ENCODE peak calls at places on chromosome 17, in four cellular contexts. One of them, this sample, is unnamed.

GRCh38 chr17:15392326-15392739 is 50.9 kb upstream of the TEKT3 start:
- DNase-seq in HFF-Myc: peak
- DNase-seq in CD8-positive, alpha-beta T cell: no peak
- DNase-seq in RPMI7951: peak
- DNase-seq in this sample: peak

GRCh38 chr17:19718613-19719364 is 2.4 kb upstream of the SLC47A2 start:
- DNase-seq in CD8-positive, alpha-beta T cell: no peak
- DNase-seq in RPMI7951: no peak
- DNase-seq in HFF-Myc: no peak
- DNase-seq in this sample: peak

GRCh38 chr17:78993981-78994671 is 14.4 kb upstream of the LGALS3BP start:
- DNase-seq in HFF-Myc: no peak
- DNase-seq in RPMI7951: no peak
- DNase-seq in CD8-positive, alpha-beta T cell: no peak
- DNase-seq in this sample: no peak

GRCh38 chr17:4944163-4944553 is 4.1 kb downstream of the RNF167 start:
- DNase-seq in RPMI7951: no peak
- DNase-seq in CD8-positive, alpha-beta T cell: peak
- DNase-seq in HFF-Myc: no peak
- DNase-seq in this sample: no peak

GRCh38 chr17:1001640-1002411 is 4.9 kb downstream of the TIMM22 start:
- DNase-seq in RPMI7951: peak
- DNase-seq in CD8-positive, alpha-beta T cell: no peak
- DNase-seq in HFF-Myc: no peak
- DNase-seq in this sample: peak

GRCh38 chr17:67549787-67550186 is 167.9 kb upstream of the NOL11 start:
- DNase-seq in HFF-Myc: no peak
- DNase-seq in CD8-positive, alpha-beta T cell: no peak
- DNase-seq in RPMI7951: no peak
- DNase-seq in this sample: no peak

GRCh38 chr17:82050761-82051641 is 610 bp downstream of the RFNG start:
- DNase-seq in RPMI7951: no peak
- DNase-seq in CD8-positive, alpha-beta T cell: peak
- DNase-seq in HFF-Myc: no peak
- DNase-seq in this sample: no peak

GRCh38 chr17:50807014-50807413 is 28.4 kb upstream of the WFIKKN2 start:
- DNase-seq in RPMI7951: no peak
- DNase-seq in CD8-positive, alpha-beta T cell: no peak
- DNase-seq in HFF-Myc: no peak
- DNase-seq in this sample: no peak

GRCh38 chr17:54848368-54848987 is 52.2 kb upstream of the TOM1L1 start:
- DNase-seq in HFF-Myc: no peak
- DNase-seq in RPMI7951: no peak
- DNase-seq in CD8-positive, alpha-beta T cell: no peak
- DNase-seq in this sample: no peak

GRCh38 chr17:81925860-81926450 is 1.6 kb downstream of the MAFG start:
- DNase-seq in CD8-positive, alpha-beta T cell: no peak
- DNase-seq in RPMI7951: no peak
- DNase-seq in HFF-Myc: no peak
- DNase-seq in this sample: no peak

GRCh38 chr17:59669411-59669810 is 37.8 kb downstream of the PTRH2 start:
- DNase-seq in RPMI7951: no peak
- DNase-seq in CD8-positive, alpha-beta T cell: no peak
- DNase-seq in HFF-Myc: no peak
- DNase-seq in this sample: peak

GRCh38 chr17:16040710-16041251 is 41.2 kb downstream of the TTC19 start:
- DNase-seq in CD8-positive, alpha-beta T cell: no peak
- DNase-seq in RPMI7951: peak
- DNase-seq in HFF-Myc: no peak
- DNase-seq in this sample: peak

GRCh38 chr17:79911430-79912399 is 72.5 kb upstream of the CBX4 start:
- DNase-seq in CD8-positive, alpha-beta T cell: no peak
- DNase-seq in RPMI7951: no peak
- DNase-seq in HFF-Myc: no peak
- DNase-seq in this sample: no peak

GRCh38 chr17:57997085-57997809 is 9.2 kb upstream of the VEZF1 start:
- DNase-seq in HFF-Myc: no peak
- DNase-seq in RPMI7951: no peak
- DNase-seq in CD8-positive, alpha-beta T cell: no peak
- DNase-seq in this sample: no peak

GRCh38 chr17:76237859-76238313 is 2.4 kb downstream of the RNF157 start:
- DNase-seq in RPMI7951: no peak
- DNase-seq in CD8-positive, alpha-beta T cell: no peak
- DNase-seq in HFF-Myc: no peak
- DNase-seq in this sample: peak

GRCh38 chr17:82435103-82435502 is 15.4 kb downstream of the CYBC1 start:
- DNase-seq in HFF-Myc: no peak
- DNase-seq in RPMI7951: no peak
- DNase-seq in CD8-positive, alpha-beta T cell: no peak
- DNase-seq in this sample: peak

GRCh38 chr17:80227156-80227555 is 6.9 kb downstream of the SLC26A11 start:
- DNase-seq in HFF-Myc: no peak
- DNase-seq in RPMI7951: no peak
- DNase-seq in CD8-positive, alpha-beta T cell: no peak
- DNase-seq in this sample: no peak

GRCh38 chr17:38358586-38359513 is 7.2 kb downstream of the SOCS7 start:
- DNase-seq in HFF-Myc: no peak
- DNase-seq in CD8-positive, alpha-beta T cell: no peak
- DNase-seq in RPMI7951: no peak
- DNase-seq in this sample: no peak

GRCh38 chr17:57669671-57670529 is 75.2 kb downstream of the CCDC182 start:
- DNase-seq in RPMI7951: no peak
- DNase-seq in CD8-positive, alpha-beta T cell: no peak
- DNase-seq in HFF-Myc: no peak
- DNase-seq in this sample: no peak

GRCh38 chr17:42544874-42545283 is 7.8 kb upstream of the HSD17B1 start:
- DNase-seq in CD8-positive, alpha-beta T cell: no peak
- DNase-seq in HFF-Myc: no peak
- DNase-seq in RPMI7951: no peak
- DNase-seq in this sample: no peak

GRCh38 chr17:66865151-66865550 is 30.2 kb downstream of the CACNG5 start:
- DNase-seq in CD8-positive, alpha-beta T cell: no peak
- DNase-seq in HFF-Myc: no peak
- DNase-seq in RPMI7951: no peak
- DNase-seq in this sample: peak

GRCh38 chr17:19766421-19767270 is 18.5 kb upstream of the ALDH3A1 start:
- DNase-seq in RPMI7951: peak
- DNase-seq in HFF-Myc: no peak
- DNase-seq in CD8-positive, alpha-beta T cell: peak
- DNase-seq in this sample: peak

GRCh38 chr17:19343671-19344151 is 18.8 kb downstream of the B9D1 start:
- DNase-seq in HFF-Myc: no peak
- DNase-seq in CD8-positive, alpha-beta T cell: no peak
- DNase-seq in RPMI7951: no peak
- DNase-seq in this sample: no peak

This sample was measured in ELR.